ENCODE peak calls at places on chromosomes 16 and 17, in five cellular contexts. One of them, this sample, is unnamed.

GRCh38 chr17:10318540-10318939 is 54.3 kb downstream of the MYH13 start:
- DNase-seq in stimulated activated CD8-positive, alpha-beta memory T cell treated with anti-CD3 and anti-CD28 coated beads, Interleukin-12 subunit alpha, Interleukin-12 subunit beta, amount 100 ng/mL, for 4 hours: no peak
- DNase-seq in iris pigment epithelial cell: no peak
- DNase-seq in CD4-positive, CD25-positive, alpha-beta regulatory T cell: no peak
- DNase-seq in OCI-LY7: no peak
- DNase-seq in this sample: no peak

GRCh38 chr17:50279181-50279526 is 4.9 kb downstream of the TMEM92 start:
- DNase-seq in stimulated activated CD8-positive, alpha-beta memory T cell treated with anti-CD3 and anti-CD28 coated beads, Interleukin-12 subunit alpha, Interleukin-12 subunit beta, amount 100 ng/mL, for 4 hours: no peak
- DNase-seq in iris pigment epithelial cell: no peak
- DNase-seq in CD4-positive, CD25-positive, alpha-beta regulatory T cell: no peak
- DNase-seq in OCI-LY7: no peak
- DNase-seq in this sample: no peak

GRCh38 chr17:72618018-72618509 is 474.4 kb downstream of the SLC39A11 start:
- DNase-seq in stimulated activated CD8-positive, alpha-beta memory T cell treated with anti-CD3 and anti-CD28 coated beads, Interleukin-12 subunit alpha, Interleukin-12 subunit beta, amount 100 ng/mL, for 4 hours: no peak
- DNase-seq in iris pigment epithelial cell: no peak
- DNase-seq in CD4-positive, CD25-positive, alpha-beta regulatory T cell: peak; percentile 4
- DNase-seq in OCI-LY7: no peak
- DNase-seq in this sample: peak; percentile 2

GRCh38 chr17:57636274-57636673 is 108.8 kb downstream of the CCDC182 start:
- DNase-seq in stimulated activated CD8-positive, alpha-beta memory T cell treated with anti-CD3 and anti-CD28 coated beads, Interleukin-12 subunit alpha, Interleukin-12 subunit beta, amount 100 ng/mL, for 4 hours: no peak
- DNase-seq in iris pigment epithelial cell: no peak
- DNase-seq in CD4-positive, CD25-positive, alpha-beta regulatory T cell: no peak
- DNase-seq in OCI-LY7: peak; percentile 27
- DNase-seq in this sample: no peak

GRCh38 chr16:60674241-60674640 is 1362.0 kb downstream of the CDH8 start:
- DNase-seq in stimulated activated CD8-positive, alpha-beta memory T cell treated with anti-CD3 and anti-CD28 coated beads, Interleukin-12 subunit alpha, Interleukin-12 subunit beta, amount 100 ng/mL, for 4 hours: no peak
- DNase-seq in iris pigment epithelial cell: peak; percentile 6
- DNase-seq in CD4-positive, CD25-positive, alpha-beta regulatory T cell: no peak
- DNase-seq in OCI-LY7: no peak
- DNase-seq in this sample: no peak

GRCh38 chr16:58299757-58300349 is 5.0 kb upstream of the PRSS54 start:
- DNase-seq in stimulated activated CD8-positive, alpha-beta memory T cell treated with anti-CD3 and anti-CD28 coated beads, Interleukin-12 subunit alpha, Interleukin-12 subunit beta, amount 100 ng/mL, for 4 hours: no peak
- DNase-seq in iris pigment epithelial cell: peak; percentile 28
- DNase-seq in CD4-positive, CD25-positive, alpha-beta regulatory T cell: no peak
- DNase-seq in OCI-LY7: peak; percentile 56
- DNase-seq in this sample: peak; percentile 4

GRCh38 chr17:1650731-1651558 is 1.3 kb upstream of the RILP start:
- DNase-seq in stimulated activated CD8-positive, alpha-beta memory T cell treated with anti-CD3 and anti-CD28 coated beads, Interleukin-12 subunit alpha, Interleukin-12 subunit beta, amount 100 ng/mL, for 4 hours: no peak
- DNase-seq in iris pigment epithelial cell: no peak
- DNase-seq in CD4-positive, CD25-positive, alpha-beta regulatory T cell: no peak
- DNase-seq in OCI-LY7: no peak
- DNase-seq in this sample: no peak

GRCh38 chr16:27195941-27196595 is 7.3 kb upstream of the KDM8 start:
- DNase-seq in stimulated activated CD8-positive, alpha-beta memory T cell treated with anti-CD3 and anti-CD28 coated beads, Interleukin-12 subunit alpha, Interleukin-12 subunit beta, amount 100 ng/mL, for 4 hours: no peak
- DNase-seq in iris pigment epithelial cell: no peak
- DNase-seq in CD4-positive, CD25-positive, alpha-beta regulatory T cell: peak; percentile 88
- DNase-seq in OCI-LY7: no peak
- DNase-seq in this sample: peak; percentile 56

GRCh38 chr17:60059082-60059481 is 19.6 kb downstream of the HEATR6 start:
- DNase-seq in stimulated activated CD8-positive, alpha-beta memory T cell treated with anti-CD3 and anti-CD28 coated beads, Interleukin-12 subunit alpha, Interleukin-12 subunit beta, amount 100 ng/mL, for 4 hours: no peak
- DNase-seq in iris pigment epithelial cell: no peak
- DNase-seq in CD4-positive, CD25-positive, alpha-beta regulatory T cell: no peak
- DNase-seq in OCI-LY7: no peak
- DNase-seq in this sample: no peak

GRCh38 chr16:84199861-84200260 is 8.9 kb downstream of the ADAD2 start:
- DNase-seq in stimulated activated CD8-positive, alpha-beta memory T cell treated with anti-CD3 and anti-CD28 coated beads, Interleukin-12 subunit alpha, Interleukin-12 subunit beta, amount 100 ng/mL, for 4 hours: no peak
- DNase-seq in iris pigment epithelial cell: no peak
- DNase-seq in CD4-positive, CD25-positive, alpha-beta regulatory T cell: no peak
- DNase-seq in OCI-LY7: no peak
- DNase-seq in this sample: no peak

GRCh38 chr17:74161501-74161850 is 42.0 kb upstream of the RPL38 start:
- DNase-seq in stimulated activated CD8-positive, alpha-beta memory T cell treated with anti-CD3 and anti-CD28 coated beads, Interleukin-12 subunit alpha, Interleukin-12 subunit beta, amount 100 ng/mL, for 4 hours: no peak
- DNase-seq in iris pigment epithelial cell: no peak
- DNase-seq in CD4-positive, CD25-positive, alpha-beta regulatory T cell: no peak
- DNase-seq in OCI-LY7: no peak
- DNase-seq in this sample: no peak

GRCh38 chr16:67528222-67528869 is at the start of gene RIPOR1:
- DNase-seq in stimulated activated CD8-positive, alpha-beta memory T cell treated with anti-CD3 and anti-CD28 coated beads, Interleukin-12 subunit alpha, Interleukin-12 subunit beta, amount 100 ng/mL, for 4 hours: peak; percentile 26
- DNase-seq in iris pigment epithelial cell: no peak
- DNase-seq in CD4-positive, CD25-positive, alpha-beta regulatory T cell: no peak
- DNase-seq in OCI-LY7: peak; percentile 1
- DNase-seq in this sample: no peak

GRCh38 chr17:8954339-8954738 is 11.2 kb downstream of the PIK3R5 start:
- DNase-seq in stimulated activated CD8-positive, alpha-beta memory T cell treated with anti-CD3 and anti-CD28 coated beads, Interleukin-12 subunit alpha, Interleukin-12 subunit beta, amount 100 ng/mL, for 4 hours: peak; percentile 61
- DNase-seq in iris pigment epithelial cell: no peak
- DNase-seq in CD4-positive, CD25-positive, alpha-beta regulatory T cell: peak; percentile 83
- DNase-seq in OCI-LY7: peak; percentile 62
- DNase-seq in this sample: peak; percentile 84

GRCh38 chr17:66930933-66931332 is 33.6 kb upstream of the CACNG4 start:
- DNase-seq in stimulated activated CD8-positive, alpha-beta memory T cell treated with anti-CD3 and anti-CD28 coated beads, Interleukin-12 subunit alpha, Interleukin-12 subunit beta, amount 100 ng/mL, for 4 hours: no peak
- DNase-seq in iris pigment epithelial cell: peak; percentile 17
- DNase-seq in CD4-positive, CD25-positive, alpha-beta regulatory T cell: no peak
- DNase-seq in OCI-LY7: peak; percentile 11
- DNase-seq in this sample: no peak

GRCh38 chr16:2054543-2055245 is 6.9 kb downstream of the TSC2 start:
- DNase-seq in stimulated activated CD8-positive, alpha-beta memory T cell treated with anti-CD3 and anti-CD28 coated beads, Interleukin-12 subunit alpha, Interleukin-12 subunit beta, amount 100 ng/mL, for 4 hours: no peak
- DNase-seq in iris pigment epithelial cell: no peak
- DNase-seq in CD4-positive, CD25-positive, alpha-beta regulatory T cell: no peak
- DNase-seq in OCI-LY7: no peak
- DNase-seq in this sample: no peak

GRCh38 chr17:48144976-48145798 is 37.6 kb downstream of the SNX11 start:
- DNase-seq in stimulated activated CD8-positive, alpha-beta memory T cell treated with anti-CD3 and anti-CD28 coated beads, Interleukin-12 subunit alpha, Interleukin-12 subunit beta, amount 100 ng/mL, for 4 hours: no peak
- DNase-seq in iris pigment epithelial cell: no peak
- DNase-seq in CD4-positive, CD25-positive, alpha-beta regulatory T cell: no peak
- DNase-seq in OCI-LY7: no peak
- DNase-seq in this sample: no peak

GRCh38 chr16:14965328-14965727 is 9.5 kb upstream of the PDXDC1 start:
- DNase-seq in stimulated activated CD8-positive, alpha-beta memory T cell treated with anti-CD3 and anti-CD28 coated beads, Interleukin-12 subunit alpha, Interleukin-12 subunit beta, amount 100 ng/mL, for 4 hours: no peak
- DNase-seq in iris pigment epithelial cell: no peak
- DNase-seq in CD4-positive, CD25-positive, alpha-beta regulatory T cell: no peak
- DNase-seq in OCI-LY7: no peak
- DNase-seq in this sample: no peak

GRCh38 chr17:5203178-5203907 is 11.7 kb upstream of the ZNF594 start:
- DNase-seq in stimulated activated CD8-positive, alpha-beta memory T cell treated with anti-CD3 and anti-CD28 coated beads, Interleukin-12 subunit alpha, Interleukin-12 subunit beta, amount 100 ng/mL, for 4 hours: no peak
- DNase-seq in iris pigment epithelial cell: peak; percentile 7
- DNase-seq in CD4-positive, CD25-positive, alpha-beta regulatory T cell: no peak
- DNase-seq in OCI-LY7: no peak
- DNase-seq in this sample: no peak

GRCh38 chr17:1557355-1558095 is 5.1 kb downstream of the PITPNA start:
- DNase-seq in stimulated activated CD8-positive, alpha-beta memory T cell treated with anti-CD3 and anti-CD28 coated beads, Interleukin-12 subunit alpha, Interleukin-12 subunit beta, amount 100 ng/mL, for 4 hours: no peak
- DNase-seq in iris pigment epithelial cell: peak; percentile 31
- DNase-seq in CD4-positive, CD25-positive, alpha-beta regulatory T cell: no peak
- DNase-seq in OCI-LY7: no peak
- DNase-seq in this sample: no peak

GRCh38 chr17:41494524-41494923 is 4.8 kb upstream of the KRT36 start:
- DNase-seq in stimulated activated CD8-positive, alpha-beta memory T cell treated with anti-CD3 and anti-CD28 coated beads, Interleukin-12 subunit alpha, Interleukin-12 subunit beta, amount 100 ng/mL, for 4 hours: no peak
- DNase-seq in iris pigment epithelial cell: peak; percentile 15
- DNase-seq in CD4-positive, CD25-positive, alpha-beta regulatory T cell: no peak
- DNase-seq in OCI-LY7: no peak
- DNase-seq in this sample: no peak

GRCh38 chr17:27807567-27808470 is 7.5 kb upstream of the NOS2 start:
- DNase-seq in stimulated activated CD8-positive, alpha-beta memory T cell treated with anti-CD3 and anti-CD28 coated beads, Interleukin-12 subunit alpha, Interleukin-12 subunit beta, amount 100 ng/mL, for 4 hours: peak; percentile 18
- DNase-seq in iris pigment epithelial cell: no peak
- DNase-seq in CD4-positive, CD25-positive, alpha-beta regulatory T cell: peak; percentile 76
- DNase-seq in OCI-LY7: peak; percentile 11
- DNase-seq in this sample: peak; percentile 64

GRCh38 chr16:20898938-20899502 is 1.1 kb downstream of the DCUN1D3 start:
- DNase-seq in stimulated activated CD8-positive, alpha-beta memory T cell treated with anti-CD3 and anti-CD28 coated beads, Interleukin-12 subunit alpha, Interleukin-12 subunit beta, amount 100 ng/mL, for 4 hours: no peak
- DNase-seq in iris pigment epithelial cell: peak; percentile 81
- DNase-seq in CD4-positive, CD25-positive, alpha-beta regulatory T cell: no peak
- DNase-seq in OCI-LY7: no peak
- DNase-seq in this sample: no peak

GRCh38 chr17:37479025-37479424 is 10.7 kb upstream of the DUSP14 start:
- DNase-seq in stimulated activated CD8-positive, alpha-beta memory T cell treated with anti-CD3 and anti-CD28 coated beads, Interleukin-12 subunit alpha, Interleukin-12 subunit beta, amount 100 ng/mL, for 4 hours: no peak
- DNase-seq in iris pigment epithelial cell: no peak
- DNase-seq in CD4-positive, CD25-positive, alpha-beta regulatory T cell: no peak
- DNase-seq in OCI-LY7: no peak
- DNase-seq in this sample: no peak

GRCh38 chr17:15966183-15966878 is 21.4 kb downstream of the ADORA2B start:
- DNase-seq in stimulated activated CD8-positive, alpha-beta memory T cell treated with anti-CD3 and anti-CD28 coated beads, Interleukin-12 subunit alpha, Interleukin-12 subunit beta, amount 100 ng/mL, for 4 hours: no peak
- DNase-seq in iris pigment epithelial cell: peak; percentile 70
- DNase-seq in CD4-positive, CD25-positive, alpha-beta regulatory T cell: no peak
- DNase-seq in OCI-LY7: no peak
- DNase-seq in this sample: no peak

GRCh38 chr17:80600586-80600985 is 55.9 kb downstream of the RPTOR start:
- DNase-seq in stimulated activated CD8-positive, alpha-beta memory T cell treated with anti-CD3 and anti-CD28 coated beads, Interleukin-12 subunit alpha, Interleukin-12 subunit beta, amount 100 ng/mL, for 4 hours: no peak
- DNase-seq in iris pigment epithelial cell: no peak
- DNase-seq in CD4-positive, CD25-positive, alpha-beta regulatory T cell: no peak
- DNase-seq in OCI-LY7: no peak
- DNase-seq in this sample: no peak